ENCODE peak calls at places on chromosome 17, in eight cellular contexts. O is T-helper 17 cell; K is retinal pigment epithelial cell; P is AG09319; U is vagina; S is stimulated activated CD4-positive, alpha-beta T cell treated with anti-CD3 and anti-CD28 coated beads, Interleukin-4, amount 100 ng/mL, for 4 hours; F is activated CD8-positive, alpha-beta memory T cell treated with anti-CD3 and anti-CD28 coated beads for 24 hours; Q is posterior vena cava. G is an unnamed sample.
A peak's percentile ranks its signal among the peaks of the same experiment; 100 is the strongest.

GRCh38 chr17:32527146-32527545 is 40.4 kb downstream of the CDK5R1 start:
- DNase-seq in O (no peak), K (no peak), P (no peak), U (no peak), S (no peak), F (no peak), Q (no peak), G (no peak)

GRCh38 chr17:81434079-81434478 is 38.8 kb downstream of the BAHCC1 start:
- DNase-seq in O (no peak), K (no peak), P (no peak), U (no peak), S (no peak), F (no peak), Q (no peak), G (no peak)

GRCh38 chr17:5418858-5419355 is 555 bp downstream of the NUP88 start:
- DNase-seq in O (peak; percentile 13), K (no peak), P (no peak), U (no peak), S (peak; percentile 70), F (no peak), Q (no peak), G (no peak)

GRCh38 chr17:79779088-79779529 is 1.2 kb downstream of the CBX2 start:
- DNase-seq in O (no peak), K (no peak), P (no peak), U (no peak), S (no peak), F (no peak), Q (no peak), G (no peak)

GRCh38 chr17:31397256-31397939 is 5.9 kb downstream of the RAB11FIP4 start:
- DNase-seq in O (no peak), K (no peak), P (no peak), U (peak; percentile 47), S (no peak), F (peak; percentile 30), Q (peak; percentile 41), G (peak; percentile 23)

GRCh38 chr17:61284174-61284573 is 115.5 kb upstream of the TBX2 start:
- DNase-seq in O (no peak), K (no peak), P (no peak), U (no peak), S (no peak), F (no peak), Q (no peak), G (no peak)

GRCh38 chr17:7720125-7720524 is 2.6 kb downstream of the DNAH2 start:
- DNase-seq in O (no peak), K (no peak), P (no peak), U (no peak), S (no peak), F (no peak), Q (no peak), G (no peak)

GRCh38 chr17:45136846-45137560 is 1.5 kb downstream of the ACBD4 start:
- DNase-seq in O (no peak), K (no peak), P (no peak), U (no peak), S (no peak), F (no peak), Q (peak; percentile 78), G (no peak)

GRCh38 chr17:63405741-63406261 is 40.3 kb downstream of the CYB561 start:
- DNase-seq in O (no peak), K (peak; percentile 66), P (peak; percentile 41), U (no peak), S (no peak), F (no peak), Q (no peak), G (no peak)

GRCh38 chr17:50893183-50893993 is 27.2 kb upstream of the TOB1 start:
- DNase-seq in O (no peak), K (peak; percentile 92), P (no peak), U (no peak), S (no peak), F (no peak), Q (no peak), G (no peak)

GRCh38 chr17:61384384-61385090 is 15.1 kb upstream of the TBX2 start:
- DNase-seq in O (no peak), K (no peak), P (no peak), U (no peak), S (no peak), F (no peak), Q (no peak), G (no peak)

GRCh38 chr17:61152898-61153297 is 246.7 kb upstream of the TBX2 start:
- DNase-seq in O (no peak), K (no peak), P (no peak), U (no peak), S (no peak), F (no peak), Q (no peak), G (no peak)

GRCh38 chr17:81427446-81428120 is 32.3 kb downstream of the BAHCC1 start:
- DNase-seq in O (no peak), K (peak; percentile 88), P (no peak), U (no peak), S (no peak), F (no peak), Q (no peak), G (no peak)

GRCh38 chr17:52145496-52145895 is 13.0 kb downstream of the CA10 start:
- DNase-seq in O (no peak), K (no peak), P (no peak), U (no peak), S (no peak), F (no peak), Q (no peak), G (no peak)

GRCh38 chr17:9098242-9098641 is 76.9 kb downstream of the NTN1 start:
- DNase-seq in O (no peak), K (no peak), P (no peak), U (no peak), S (no peak), F (no peak), Q (no peak), G (no peak)

GRCh38 chr17:50916708-50917417 is 50.7 kb upstream of the TOB1 start:
- DNase-seq in O (no peak), K (no peak), P (no peak), U (no peak), S (no peak), F (no peak), Q (no peak), G (no peak)

GRCh38 chr17:41583137-41584127 is 3.3 kb downstream of the KRT14 start:
- DNase-seq in O (no peak), K (no peak), P (no peak), U (no peak), S (no peak), F (no peak), Q (peak; percentile 65), G (no peak)

GRCh38 chr17:1216209-1216937 is 36.6 kb upstream of the ABR start:
- DNase-seq in O (no peak), K (no peak), P (no peak), U (no peak), S (no peak), F (no peak), Q (no peak), G (no peak)

G was measured in H9.